ENCODE peak calls at places on chromosome 10, in four cellular contexts. D is A549, B is K562, E is HepG2. V is an unnamed sample.

GRCh38 chr10:84563868-84564267 is 235.5 kb downstream of the CCSER2 start:
- DNase-seq in E (no peak), D (no peak), B (no peak), V (peak)

GRCh38 chr10:52879651-52880050 is 107.1 kb upstream of the MBL2 start:
- DNase-seq in B (no peak), D (no peak), E (no peak), V (no peak)

GRCh38 chr10:106866244-106866845 is 298.2 kb downstream of the SORCS1 start:
- DNase-seq in B (no peak), E (no peak), D (no peak), V (peak)

GRCh38 chr10:51980752-51981151 is 281.4 kb upstream of the CSTF2T start:
- DNase-seq in D (no peak), E (no peak), B (no peak), V (no peak)

GRCh38 chr10:123800299-123800698 is 91.3 kb downstream of the CPXM2 start:
- DNase-seq in D (no peak), E (no peak), B (peak), V (no peak)

GRCh38 chr10:104517946-104518345 is 123.1 kb upstream of the SORCS3 start:
- DNase-seq in D (no peak), B (no peak), E (no peak), V (no peak)

GRCh38 chr10:71621783-71622526 is 97.6 kb downstream of the C10orf105 start:
- DNase-seq in B (peak), D (no peak), E (peak), V (no peak)

GRCh38 chr10:118953598-118953997 is 75.9 kb upstream of the NANOS1 start:
- DNase-seq in D (no peak), E (no peak), B (no peak), V (no peak)

GRCh38 chr10:14008648-14009072 is 322.1 kb downstream of the FRMD4A start:
- DNase-seq in E (no peak), B (no peak), D (no peak), V (no peak)

GRCh38 chr10:63503395-63503794 is 17.8 kb upstream of the REEP3 start:
- DNase-seq in E (no peak), B (no peak), D (no peak), V (no peak)

GRCh38 chr10:16724509-16724908 is 92.7 kb downstream of the RSU1 start:
- DNase-seq in B (no peak), D (no peak), E (no peak), V (no peak)

GRCh38 chr10:132690821-132691610 is 94.9 kb downstream of the NKX6-2 start:
- DNase-seq in D (no peak), E (no peak), B (no peak), V (no peak)

GRCh38 chr10:119383174-119383856 is 159.2 kb downstream of the RGS10 start:
- DNase-seq in B (no peak), E (no peak), D (no peak), V (no peak)

GRCh38 chr10:79604294-79604693 is 6.4 kb upstream of the SFTPA1 start:
- DNase-seq in E (no peak), D (no peak), B (no peak), V (no peak)

GRCh38 chr10:47346572-47347302 is 1.4 kb upstream of the RBP3 start:
- DNase-seq in B (no peak), E (no peak), D (no peak), V (no peak)

GRCh38 chr10:86314616-86315520 is 51.7 kb downstream of the GRID1 start:
- DNase-seq in E (no peak), B (no peak), D (no peak), V (no peak)

GRCh38 chr10:86317949-86318725 is 48.5 kb downstream of the GRID1 start:
- DNase-seq in B (peak), E (no peak), D (no peak), V (no peak)

GRCh38 chr10:86316274-86316835 is 50.2 kb downstream of the GRID1 start:
- DNase-seq in D (no peak), E (no peak), B (no peak), V (no peak)

GRCh38 chr10:86315543-86315942 is 51.1 kb downstream of the GRID1 start:
- DNase-seq in D (no peak), E (no peak), B (no peak), V (no peak)

GRCh38 chr10:86316990-86317389 is 49.6 kb downstream of the GRID1 start:
- DNase-seq in B (no peak), D (no peak), E (no peak), V (no peak)
- TF ChIP-seq CHD4 in B (no peak), D (no peak), E (no peak), V (no peak)

DNA sequence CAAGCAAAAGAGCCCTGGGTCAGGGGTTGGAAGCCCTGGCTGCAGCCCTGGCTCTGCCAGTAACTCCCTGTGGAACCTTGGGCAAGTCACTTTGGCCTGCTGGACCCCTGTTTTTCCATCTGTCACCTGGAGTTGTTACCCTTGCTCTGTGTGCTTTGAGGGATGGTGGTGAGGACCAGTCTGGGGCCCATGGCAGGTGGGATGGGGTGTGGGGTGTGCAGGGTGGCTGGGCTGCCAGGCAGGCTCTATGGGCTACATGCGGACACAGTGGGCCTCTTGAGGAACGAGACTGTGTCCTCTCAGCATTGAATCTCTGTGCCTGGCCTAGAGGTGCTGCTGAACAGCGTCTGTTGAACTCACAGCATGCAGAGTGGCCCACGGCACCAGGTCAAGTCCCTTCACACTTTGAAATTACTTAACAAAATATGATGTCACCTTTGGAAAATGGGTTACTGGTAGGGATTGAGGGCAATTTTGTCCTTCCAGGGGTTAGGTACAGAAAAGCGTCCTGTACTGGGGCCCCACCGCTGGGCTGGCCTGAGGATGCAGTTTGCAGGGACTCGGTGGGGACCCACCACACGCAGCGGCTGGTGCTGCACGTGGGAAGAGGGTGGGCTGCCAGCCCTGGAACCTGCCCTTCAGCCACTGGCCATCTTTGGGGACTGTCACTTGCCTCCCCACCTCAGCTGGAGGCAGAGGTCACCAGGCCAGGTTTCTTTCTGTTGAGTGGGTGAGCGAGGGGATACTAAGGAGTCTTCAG is 45.3 kb downstream of the PRF1 start:
- DNase-seq in D (no peak), B (no peak), E (no peak), V (no peak)
- TF ChIP-seq CHD4 in D (no peak), B (no peak), E (no peak), V (no peak)

DNA sequence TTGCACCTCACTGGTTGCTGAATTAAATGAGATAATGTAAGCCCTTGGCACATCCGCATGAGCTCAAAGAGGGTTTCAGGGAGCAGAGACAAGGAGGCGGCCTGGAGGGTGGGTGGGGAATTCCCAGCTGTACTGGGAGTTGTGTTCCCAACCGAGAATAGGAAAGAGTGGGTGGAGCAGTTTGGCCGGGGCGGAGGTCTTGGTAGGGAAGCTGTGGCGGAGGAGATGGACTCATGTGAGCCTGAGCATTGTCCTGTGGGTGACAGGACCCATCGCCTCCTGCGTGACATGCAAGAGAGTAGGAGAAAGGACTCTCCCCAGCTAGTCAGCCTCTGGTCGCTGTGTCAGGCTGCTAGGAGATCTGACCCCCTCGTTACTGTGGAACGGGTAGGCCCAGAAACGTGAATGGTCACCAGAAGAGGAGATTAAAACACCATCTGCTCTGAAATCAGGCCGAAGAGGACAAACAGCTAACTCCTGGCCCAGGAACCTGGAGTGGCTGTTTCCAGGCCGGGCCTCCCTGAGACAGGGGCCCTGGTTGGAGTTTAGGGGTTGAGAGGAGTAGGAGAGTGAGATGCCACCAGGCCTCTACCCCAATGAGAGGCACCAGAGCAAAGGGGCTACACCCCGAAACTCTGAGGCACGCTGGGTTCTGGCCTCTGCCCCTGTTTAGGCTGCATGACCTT is 40.8 kb upstream of the SAMD8 start:
- DNase-seq in E (no peak), B (no peak), D (no peak), V (no peak)
- TF ChIP-seq CHD4 in E (no peak), B (no peak), D (no peak), V (no peak)

GRCh38 chr10:109040622-109041021 is 882.7 kb downstream of the XPNPEP1 start:
- DNase-seq in B (no peak), D (no peak), E (no peak), V (no peak)
- TF ChIP-seq CHD4 in B (no peak), D (no peak), E (no peak), V (no peak)

GRCh38 chr10:75773139-75773801 is 341.8 kb downstream of the LRMDA start:
- DNase-seq in E (peak), B (no peak), D (peak), V (no peak)
- TF ChIP-seq CHD4 in E (no peak), B (no peak), D (no peak), V (no peak)

GRCh38 chr10:110074986-110075664 is 67.3 kb downstream of the ADD3 start:
- DNase-seq in B (no peak), E (no peak), D (no peak), V (no peak)
- TF ChIP-seq CHD4 in B (no peak), E (no peak), D (no peak), V (no peak)

GRCh38 chr10:27741173-27742091 is 4.2 kb downstream of the MKX start:
- DNase-seq in D (no peak), E (no peak), B (no peak), V (no peak)

GRCh38 chr10:27744478-27745379 is 890 bp downstream of the MKX start:
- DNase-seq in B (no peak), D (no peak), E (no peak), V (no peak)

GRCh38 chr10:27742926-27743735 is 2.5 kb downstream of the MKX start:
- DNase-seq in B (no peak), E (no peak), D (no peak), V (no peak)

GRCh38 chr10:27743736-27744477 is 1.7 kb downstream of the MKX start:
- DNase-seq in D (no peak), B (no peak), E (no peak), V (no peak)

GRCh38 chr10:27742195-27742925 is 3.3 kb downstream of the MKX start:
- DNase-seq in E (peak), B (peak), D (peak), V (peak)
- TF ChIP-seq CHD4 in E (no peak), B (no peak), D (no peak), V (no peak)